ENCODE peak calls at places on chromosomes 5 and 9, in nine cellular contexts. Q is CD8-positive, alpha-beta T cell; T is gastrocnemius medialis; D is PC-9; A is choroid plexus epithelial cell; B is hepatocyte; G is psoas muscle; O is heart left ventricle; K is breast epithelium. X is an unnamed sample.

GRCh38 chr9:78677326-78677725 is 380.4 kb downstream of the PSAT1 start:
- DNase-seq in Q (no peak), T (no peak), D (no peak), A (no peak), B (no peak), G (no peak), O (no peak), K (no peak), X (no peak)

GRCh38 chr9:130983283-130983670 is 25.7 kb upstream of the LAMC3 start:
- DNase-seq in Q (no peak), T (no peak), D (no peak), A (no peak), B (no peak), G (no peak), O (no peak), K (no peak), X (no peak)

GRCh38 chr9:94672811-94673487 is 33.6 kb upstream of the FBP1 start:
- DNase-seq in Q (no peak), T (no peak), D (peak; percentile 85), A (peak; percentile 65), B (no peak), G (no peak), O (no peak), K (no peak), X (no peak)

GRCh38 chr9:98627291-98627690 is 81.4 kb downstream of the GABBR2 start:
- DNase-seq in Q (no peak), T (no peak), D (no peak), A (peak; percentile 20), B (no peak), G (no peak), O (no peak), K (no peak), X (no peak)

GRCh38 chr9:125461501-125462190 is 200.0 kb downstream of the GAPVD1 start:
- DNase-seq in Q (no peak), T (no peak), D (no peak), A (no peak), B (no peak), G (no peak), O (no peak), K (no peak), X (no peak)

GRCh38 chr9:94150890-94151660 is 66.8 kb downstream of the PTPDC1 start:
- DNase-seq in Q (no peak), T (no peak), D (no peak), A (no peak), B (no peak), G (no peak), O (no peak), K (no peak), X (no peak)

GRCh38 chr5:82885657-82886389 is 191.4 kb downstream of the TMEM167A start:
- DNase-seq in Q (no peak), T (no peak), D (no peak), A (peak; percentile 13), B (peak; percentile 7), G (no peak), O (no peak), K (no peak), X (no peak)

GRCh38 chr9:72665421-72665820 is 144.0 kb downstream of the TMC1 start:
- DNase-seq in Q (no peak), T (no peak), D (peak; percentile 37), A (peak; percentile 9), B (peak; percentile 27), G (no peak), O (no peak), K (no peak), X (no peak)

GRCh38 chr9:10079284-10079964 is 533.4 kb downstream of the PTPRD start:
- DNase-seq in Q (no peak), T (no peak), D (no peak), A (no peak), B (no peak), G (no peak), O (no peak), K (no peak), X (no peak)

GRCh38 chr9:76725885-76726284 is 38.4 kb upstream of the PCA3 start:
- DNase-seq in Q (no peak), T (no peak), D (no peak), A (no peak), B (no peak), G (no peak), O (no peak), K (no peak), X (no peak)

GRCh38 chr9:14677396-14677795 is 15.8 kb downstream of the ZDHHC21 start:
- DNase-seq in Q (no peak), T (no peak), D (peak; percentile 53), A (no peak), B (no peak), G (no peak), O (no peak), K (no peak), X (no peak)

GRCh38 chr5:174735498-174736350 is 11.3 kb downstream of the MSX2 start:
- DNase-seq in Q (no peak), T (no peak), D (no peak), A (no peak), B (peak; percentile 78), G (no peak), O (no peak), K (no peak), X (no peak)
- H3K4me3 ChIP-seq in Q (no peak overlapping the region), T (no peak overlapping the region), D (no peak overlapping the region), A (no peak overlapping the region), B (peak overlapping the region; percentile 19), G (peak overlapping the region; percentile 39), O (no peak overlapping the region), K (peak overlapping the region; percentile 58), X (no peak overlapping the region)

DNA sequence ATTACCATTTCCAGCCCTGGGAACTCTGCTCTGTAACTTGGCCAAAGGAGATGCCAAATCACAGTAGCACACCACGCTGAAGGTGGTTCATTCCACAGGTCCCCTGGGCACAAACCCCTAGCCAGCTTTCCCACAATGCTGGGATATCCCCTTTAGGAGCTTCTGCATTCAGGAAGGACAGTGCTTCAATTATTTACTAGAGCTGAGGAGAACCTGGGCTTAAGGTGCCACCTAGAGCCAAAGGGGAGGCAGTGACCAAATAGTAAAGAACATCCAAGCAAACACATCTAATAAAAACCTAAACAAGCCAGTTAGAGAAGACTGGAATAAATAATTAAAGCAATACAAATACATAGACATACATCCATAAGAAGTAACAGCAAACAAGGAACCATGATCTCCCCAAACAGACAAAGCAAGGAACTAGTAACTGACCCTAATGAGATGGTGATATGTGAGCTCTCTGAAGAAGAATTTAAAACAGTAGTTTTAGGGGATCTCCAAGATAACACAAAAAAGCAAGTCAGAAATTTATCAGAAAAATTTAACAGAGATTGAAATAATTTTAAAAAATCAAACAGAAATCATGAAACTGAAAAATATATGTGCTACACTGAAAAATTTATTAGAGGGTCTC is 14.6 kb downstream of the KIF4B start:
- DNase-seq in Q (no peak), T (no peak), D (no peak), A (peak; percentile 18), B (no peak), G (no peak), O (no peak), K (no peak), X (no peak)
- TF ChIP-seq CTCF in Q (no peak), T (no peak), D (peak; percentile 56), A (peak; percentile 32), B (no peak), G (no peak), O (no peak), K (no peak), X (no peak)

GRCh38 chr5:119187776-119188529 is 117.1 kb downstream of the DMXL1 start:
- DNase-seq in Q (no peak), T (no peak), D (no peak), A (no peak), B (no peak), G (no peak), O (no peak), K (no peak), X (no peak)
- H3K4me3 ChIP-seq in Q (no peak overlapping the region), T (no peak overlapping the region), D (no peak overlapping the region), A (no peak overlapping the region), B (no peak overlapping the region), G (no peak overlapping the region), O (no peak overlapping the region), K (no peak overlapping the region), X (no peak overlapping the region)

GRCh38 chr9:35664531-35665470 is at the start of gene ARHGEF39:
- DNase-seq in Q (peak; percentile 54), T (peak; percentile 47), D (peak; percentile 70), A (peak; percentile 64), B (peak; percentile 92), G (peak; percentile 89), O (peak; percentile 92), K (peak; percentile 77), X (peak; percentile 91)
- TF ChIP-seq CTCF in Q (no peak), T (no peak), D (no peak), A (peak; percentile 26), B (peak; percentile 42), G (no peak), O (no peak), K (no peak), X (no peak)

GRCh38 chr9:127336708-127337352 is 60.1 kb upstream of the SLC2A8 start:
- DNase-seq in Q (no peak), T (peak; percentile 81), D (peak; percentile 95), A (peak; percentile 96), B (peak; percentile 84), G (peak; percentile 89), O (peak; percentile 72), K (peak; percentile 78), X (peak; percentile 66)
- H3K4me3 ChIP-seq in Q (no peak overlapping the region), T (no peak overlapping the region), D (peak overlapping the region; percentile 5), A (no peak overlapping the region), B (no peak overlapping the region), G (peak overlapping the region; percentile 3), O (no peak overlapping the region), K (no peak overlapping the region), X (no peak overlapping the region)

DNA sequence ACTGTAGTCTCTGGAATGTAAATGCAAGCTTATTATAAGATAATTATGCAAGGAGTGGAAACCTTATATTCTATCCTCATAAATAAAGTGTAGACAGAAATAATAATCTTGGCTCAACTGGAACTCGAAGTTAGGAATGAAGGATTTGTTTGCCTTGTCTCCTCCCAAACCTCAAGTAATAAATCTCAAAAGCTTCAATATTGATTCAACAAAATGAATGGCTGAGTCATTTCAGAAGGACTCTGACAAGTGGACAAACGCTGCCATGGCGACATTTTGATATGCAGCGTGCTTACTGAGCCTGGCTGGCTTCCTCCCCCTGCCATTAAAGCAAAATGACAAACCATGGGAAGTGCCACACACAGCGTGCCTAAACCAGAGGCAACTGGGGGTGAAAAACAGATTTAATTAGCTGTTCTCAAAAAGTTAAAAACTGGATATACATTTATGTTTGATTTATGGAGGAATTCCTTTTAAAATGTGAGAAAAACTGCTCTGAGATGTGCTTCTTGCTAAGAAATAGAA is 10.5 kb upstream of the ADGRV1 start:
- DNase-seq in Q (no peak), T (no peak), D (peak; percentile 93), A (no peak), B (peak; percentile 70), G (no peak), O (no peak), K (peak; percentile 68), X (peak; percentile 79)
- TF ChIP-seq CTCF in Q (no peak), T (no peak), D (no peak), A (no peak), B (no peak), G (no peak), O (no peak), K (no peak), X (no peak)

DNA sequence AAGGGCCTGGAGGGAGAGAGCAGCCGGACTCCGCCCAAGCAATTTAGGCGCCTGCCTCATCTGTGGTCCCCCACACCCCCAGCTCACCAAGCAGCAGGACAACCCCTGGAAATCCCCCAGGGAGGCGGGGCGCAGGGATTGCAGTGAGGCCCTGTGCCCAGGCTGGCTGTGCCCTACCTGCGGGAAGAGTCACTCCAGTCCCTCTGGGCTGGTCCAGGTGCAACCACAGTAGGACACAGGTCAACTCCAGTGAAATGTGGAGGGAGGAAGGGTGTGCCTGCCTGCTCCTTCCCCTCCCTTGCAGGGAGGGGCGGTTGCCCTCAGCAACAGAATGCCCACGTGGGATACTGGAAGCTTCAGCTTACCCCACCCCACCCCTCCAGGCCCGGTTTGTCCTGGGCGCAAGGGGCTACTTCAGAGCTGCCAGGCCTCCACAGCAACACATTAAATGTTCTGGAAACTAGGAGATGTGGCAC is 22.7 kb downstream of the ABO start:
- DNase-seq in Q (no peak), T (no peak), D (peak; percentile 81), A (no peak), B (peak; percentile 53), G (no peak), O (no peak), K (no peak), X (peak; percentile 95)
- H3K4me3 ChIP-seq in Q (no peak overlapping the region), T (no peak overlapping the region), D (peak overlapping the region; percentile 43), A (no peak overlapping the region), B (no peak overlapping the region), G (peak overlapping the region; percentile 22), O (no peak overlapping the region), K (peak overlapping the region; percentile 8), X (peak overlapping the region; percentile 3)

X was measured in colonic mucosa.